ENCODE peak calls at places on chromosomes 5 and 9, in ten cellular contexts. P is transverse colon, V is spleen, S is HepG2, H is A549, I is HCT116, K is gastrocnemius medialis, A is body of pancreas, Q is IMR-90, T is upper lobe of left lung. G is an unnamed sample. For H3K4me1, the result is how much of the 10 kb centered on the place peaks cover.

GRCh38 chr5:14628346-14628745 is 36.2 kb upstream of the OTULIN start:
- DNase-seq in P (no peak), V (no peak), S (peak), H (peak), I (no peak), K (no peak), A (no peak), Q (peak), T (no peak), G (peak)

GRCh38 chr9:16883586-16883985 is 13.1 kb upstream of the BNC2 start:
- DNase-seq in P (no peak), V (no peak), S (no peak), H (no peak), I (no peak), K (no peak), A (no peak), Q (peak), T (no peak), G (no peak)

GRCh38 chr5:136040746-136041415 is 12.1 kb downstream of the TGFBI start:
- DNase-seq in P (peak), V (peak), S (no peak), H (no peak), I (no peak), K (no peak), A (no peak), Q (no peak), T (no peak), G (no peak)

GRCh38 chr5:42768106-42768504 is 11.5 kb downstream of the CCDC152 start:
- DNase-seq in P (no peak), V (no peak), S (no peak), H (no peak), I (no peak), K (no peak), A (no peak), Q (no peak), T (no peak), G (no peak)

GRCh38 chr5:177509361-177509951 is at the start of gene DOK3:
- DNase-seq in P (peak), V (peak), S (no peak), H (no peak), I (no peak), K (peak), A (peak), Q (no peak), T (peak), G (no peak)

GRCh38 chr5:32283539-32284377 is 29.0 kb downstream of the MTMR12 start:
- DNase-seq in P (no peak), V (no peak), S (no peak), H (no peak), I (no peak), K (no peak), A (no peak), Q (peak), T (no peak), G (no peak)

GRCh38 chr9:29555452-29555851 is 1982.2 kb upstream of the C9orf72 start:
- DNase-seq in P (no peak), V (no peak), S (no peak), H (no peak), I (no peak), K (no peak), A (no peak), Q (no peak), T (no peak), G (no peak)

GRCh38 chr9:92726971-92727715 is 37.5 kb downstream of the BICD2 start:
- DNase-seq in P (no peak), V (peak), S (no peak), H (no peak), I (no peak), K (no peak), A (no peak), Q (peak), T (no peak), G (no peak)

GRCh38 chr5:110769282-110769681 is 30.5 kb downstream of the SLC25A46 start:
- DNase-seq in P (no peak), V (no peak), S (no peak), H (no peak), I (no peak), K (no peak), A (no peak), Q (peak), T (no peak), G (no peak)

GRCh38 chr9:4334439-4334838 is 34.6 kb upstream of the GLIS3 start:
- DNase-seq in P (peak), V (no peak), S (peak), H (peak), I (peak), K (peak), A (peak), Q (peak), T (no peak), G (no peak)

GRCh38 chr5:137856916-137857862 is 10.5 kb upstream of the MYOT start:
- DNase-seq in P (no peak), V (no peak), S (no peak), H (no peak), I (no peak), K (peak), A (no peak), Q (no peak), T (no peak), G (no peak)

GRCh38 chr5:54895816-54896341 is 89.5 kb downstream of the ESM1 start:
- DNase-seq in P (no peak), V (no peak), S (peak), H (peak), I (peak), K (no peak), A (peak), Q (peak), T (no peak), G (peak)

GRCh38 chr5:14114615-14115251 is 28.4 kb upstream of the TRIO start:
- DNase-seq in P (no peak), V (no peak), S (no peak), H (no peak), I (no peak), K (no peak), A (no peak), Q (no peak), T (no peak), G (no peak)

GRCh38 chr9:23779220-23779619 is 46.8 kb downstream of the ELAVL2 start:
- DNase-seq in P (peak), V (no peak), S (no peak), H (no peak), I (no peak), K (no peak), A (no peak), Q (no peak), T (no peak), G (peak)

GRCh38 chr5:146595088-146595487 is 79.1 kb upstream of the GPR151 start:
- DNase-seq in P (no peak), V (no peak), S (peak), H (no peak), I (no peak), K (no peak), A (no peak), Q (no peak), T (no peak), G (no peak)

DNA sequence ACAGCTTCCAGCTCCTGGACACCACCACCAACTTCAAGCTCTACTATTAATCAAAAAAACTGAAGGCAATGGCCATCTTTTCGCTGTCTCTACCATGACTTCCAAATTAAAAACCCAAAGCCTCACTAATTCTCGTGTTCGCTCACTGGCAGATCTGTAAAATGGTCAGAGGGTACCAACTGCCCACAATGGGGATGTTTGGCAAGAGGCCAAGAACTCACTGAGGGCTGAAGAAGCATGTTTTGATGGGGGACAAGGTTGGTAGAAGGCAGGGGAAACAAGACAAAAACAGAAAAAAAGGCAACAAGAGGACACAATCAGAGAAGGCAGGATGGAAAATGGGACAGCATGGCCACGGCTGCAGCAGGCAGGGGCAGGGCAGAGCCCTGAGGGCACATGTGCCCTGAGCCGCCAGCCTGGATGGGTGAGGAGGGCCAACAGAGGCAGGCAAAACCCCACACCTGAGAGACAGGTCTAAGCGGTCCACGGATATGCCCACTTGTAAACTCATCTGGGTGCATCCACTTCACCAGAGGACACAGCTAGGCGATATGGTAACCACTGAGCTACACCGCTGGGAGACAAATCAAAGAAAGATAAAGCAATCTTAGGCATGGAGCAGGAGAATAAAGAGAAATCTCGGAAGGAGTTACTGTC is 50.3 kb downstream of the PFDN1 start:
- DNase-seq in P (no peak), V (no peak), S (no peak), H (no peak), I (no peak), K (no peak), A (no peak), Q (no peak), T (no peak), G (no peak)
- H3K4me1 ChIP-seq in P (under half), V (under half), S (under half), H (under half), I (under half), K (under half), A (under half), Q (under half), T (under half), G (under half)

GRCh38 chr5:72641164-72641563 is 134.0 kb upstream of the ZNF366 start:
- DNase-seq in P (no peak), V (no peak), S (no peak), H (no peak), I (no peak), K (no peak), A (no peak), Q (no peak), T (no peak), G (no peak)

GRCh38 chr5:72633041-72633445 is 125.8 kb upstream of the ZNF366 start:
- DNase-seq in P (no peak), V (no peak), S (no peak), H (no peak), I (no peak), K (peak), A (peak), Q (peak), T (no peak), G (no peak)

GRCh38 chr5:72633649-72634048 is 126.4 kb upstream of the ZNF366 start:
- DNase-seq in P (no peak), V (no peak), S (no peak), H (no peak), I (no peak), K (no peak), A (no peak), Q (peak), T (no peak), G (no peak)

GRCh38 chr5:72634444-72634843 is 127.2 kb upstream of the ZNF366 start:
- DNase-seq in P (no peak), V (no peak), S (no peak), H (no peak), I (no peak), K (no peak), A (no peak), Q (peak), T (no peak), G (no peak)

GRCh38 chr5:72637058-72637457 is 129.8 kb upstream of the ZNF366 start:
- DNase-seq in P (no peak), V (no peak), S (no peak), H (no peak), I (no peak), K (no peak), A (no peak), Q (no peak), T (no peak), G (no peak)
- TF ChIP-seq POLR2A in P (no peak), V (no peak), S (no peak), H (no peak), I (no peak), K (no peak), A (no peak), Q (no peak), T (no peak), G (no peak)

GRCh38 chr5:158880514-158881001 is 219.2 kb downstream of the EBF1 start:
- DNase-seq in P (no peak), V (no peak), S (no peak), H (no peak), I (no peak), K (no peak), A (no peak), Q (no peak), T (no peak), G (no peak)
- TF ChIP-seq CTCF in P (no peak), V (no peak), S (no peak), H (no peak), I (no peak), K (no peak), A (no peak), Q (no peak), T (no peak), G (no peak)

DNA sequence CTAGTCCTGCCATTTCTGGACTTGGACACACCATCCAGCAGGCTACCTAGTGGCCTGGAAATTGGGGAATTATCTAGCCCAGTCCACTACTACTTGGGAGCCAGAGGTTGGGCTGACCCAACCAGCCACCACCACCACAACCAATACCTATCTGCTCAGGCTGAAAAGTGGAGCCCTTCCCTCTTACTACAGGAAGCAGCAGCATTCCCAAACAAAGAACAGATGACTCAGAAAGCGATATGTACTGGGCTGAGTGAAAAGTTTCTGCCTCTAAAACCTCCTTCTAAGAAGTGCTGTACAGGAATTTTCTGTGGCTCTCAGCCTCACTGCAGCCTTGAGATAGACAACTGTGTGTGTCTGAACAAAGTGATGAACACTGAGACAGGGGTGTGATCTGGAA is 279.4 kb downstream of the CDH10 start:
- DNase-seq in P (no peak), V (no peak), S (no peak), H (no peak), I (no peak), K (no peak), A (no peak), Q (no peak), T (no peak), G (no peak)
- H3K4me1 ChIP-seq in P (under half), V (under half), S (under half), H (under half), I (under half), K (under half), A (under half), Q (under half), T (under half), G (under half)

GRCh38 chr9:113530022-113530635 is 66.6 kb downstream of the RGS3 start:
- DNase-seq in P (no peak), V (peak), S (no peak), H (no peak), I (no peak), K (no peak), A (no peak), Q (no peak), T (no peak), G (no peak)

GRCh38 chr9:113531919-113532808 is 68.6 kb downstream of the RGS3 start:
- DNase-seq in P (no peak), V (peak), S (no peak), H (no peak), I (no peak), K (no peak), A (no peak), Q (no peak), T (no peak), G (no peak)

GRCh38 chr9:113533335-113534225 is 70.1 kb downstream of the RGS3 start:
- DNase-seq in P (no peak), V (peak), S (no peak), H (no peak), I (no peak), K (no peak), A (no peak), Q (no peak), T (no peak), G (no peak)

GRCh38 chr9:113530942-113531341 is 67.4 kb downstream of the RGS3 start:
- DNase-seq in P (no peak), V (no peak), S (no peak), H (no peak), I (no peak), K (no peak), A (no peak), Q (no peak), T (no peak), G (no peak)

GRCh38 chr9:113532809-113533190 is 69.3 kb downstream of the RGS3 start:
- DNase-seq in P (no peak), V (peak), S (no peak), H (no peak), I (no peak), K (no peak), A (no peak), Q (no peak), T (no peak), G (no peak)
- TF ChIP-seq POLR2A in P (no peak), V (no peak), S (no peak), H (no peak), I (no peak), K (no peak), A (no peak), Q (no peak), T (no peak), G (no peak)

GRCh38 chr9:122536138-122536537 is 9.0 kb upstream of the OR1N1 start:
- DNase-seq in P (no peak), V (no peak), S (no peak), H (no peak), I (no peak), K (no peak), A (no peak), Q (no peak), T (no peak), G (no peak)
- TF ChIP-seq CTCF in P (no peak), V (no peak), S (no peak), H (no peak), I (no peak), K (no peak), A (no peak), Q (no peak), T (no peak), G (no peak)

DNA sequence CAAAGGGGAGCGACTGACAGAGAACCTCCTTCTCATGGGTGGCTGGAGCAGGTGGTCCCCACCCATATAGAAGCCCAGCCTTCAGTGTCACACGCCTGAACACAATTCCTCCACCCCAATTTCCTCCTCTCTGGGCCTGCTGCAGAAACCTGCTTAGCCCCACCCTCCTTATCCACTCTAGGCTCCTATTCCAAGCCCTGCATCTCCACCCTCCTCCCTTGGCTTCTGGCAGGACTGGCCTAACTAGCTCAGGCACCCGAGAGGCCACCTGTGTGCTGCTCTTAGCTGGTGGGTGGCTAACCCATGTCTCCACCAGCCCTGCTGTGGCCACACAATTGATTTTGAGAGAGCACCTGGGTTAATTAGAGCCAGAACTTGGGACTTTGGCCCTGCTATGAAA is 77.3 kb upstream of the ATP10B start:
- DNase-seq in P (peak), V (no peak), S (no peak), H (no peak), I (no peak), K (no peak), A (no peak), Q (no peak), T (no peak), G (no peak)
- H3K4me1 ChIP-seq in P (under half), V (under half), S (under half), H (under half), I (under half), K (under half), A (half or more), Q (under half), T (under half), G (under half)

DNA sequence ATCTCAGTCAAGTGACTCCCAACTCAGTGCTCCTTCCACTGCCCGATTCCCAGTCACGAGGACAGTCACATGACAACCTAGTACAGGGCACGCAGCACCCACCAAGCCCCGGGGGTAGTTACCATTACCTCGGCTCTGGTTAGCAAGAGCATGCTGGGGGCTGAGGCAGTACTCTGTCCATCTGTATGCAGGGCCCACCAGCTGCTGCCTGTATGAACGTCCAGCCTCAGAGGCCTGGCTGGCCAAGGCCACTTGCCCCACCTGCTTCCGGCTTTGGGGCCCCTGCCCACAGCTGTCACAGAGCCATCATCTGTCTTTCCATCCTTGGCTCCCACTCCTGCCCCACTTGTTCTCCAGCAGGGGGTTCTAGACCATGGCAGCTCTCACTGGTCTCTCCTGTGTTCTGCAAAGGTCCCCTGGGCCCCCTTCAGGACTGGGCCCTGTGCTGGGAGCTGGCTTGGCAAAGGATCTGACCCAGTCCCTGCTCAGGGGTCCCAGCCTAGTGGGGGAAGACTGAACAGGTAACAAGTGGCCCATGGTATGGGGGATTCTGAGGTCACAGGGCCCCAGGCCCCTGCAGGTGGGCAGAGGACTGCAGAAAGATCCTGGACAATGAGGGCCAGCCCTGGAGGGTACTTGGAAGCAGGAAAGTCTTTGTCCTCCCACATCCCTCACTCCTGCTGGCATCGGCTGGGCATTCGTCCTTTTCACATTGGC is 3.3 kb downstream of the RPL35 start:
- DNase-seq in P (no peak), V (no peak), S (no peak), H (no peak), I (no peak), K (no peak), A (no peak), Q (no peak), T (peak), G (no peak)
- TF ChIP-seq POLR2A in P (no peak), V (no peak), S (peak), H (no peak), I (no peak), K (no peak), A (no peak), Q (no peak), T (no peak), G (no peak)